ENCODE peak calls at places on chromosomes 1 and 21, in six cellular contexts. K is neural progenitor cell, X is Calu3, G is pancreas, Y is fibroblast of lung, D is heart right ventricle. L is an unnamed sample.

GRCh38 chr1:1059494-1060280 is 14.4 kb downstream of the RNF223 start:
- DNase-seq in K (peak), X (peak), G (peak), Y (peak), D (peak), L (no peak)

GRCh38 chr1:26597629-26598039 is 68.1 kb downstream of the RPS6KA1 start:
- DNase-seq in K (peak), X (peak), G (no peak), Y (peak), D (no peak), L (no peak)

GRCh38 chr1:15011160-15011559 is 142.4 kb upstream of the TMEM51 start:
- DNase-seq in K (no peak), X (no peak), G (no peak), Y (no peak), D (no peak), L (no peak)

GRCh38 chr1:115113781-115114180 is 24.5 kb upstream of the TSPAN2 start:
- DNase-seq in K (no peak), X (no peak), G (no peak), Y (no peak), D (no peak), L (no peak)

GRCh38 chr21:39077816-39078215 is 105.4 kb downstream of the PSMG1 start:
- DNase-seq in K (no peak), X (no peak), G (no peak), Y (no peak), D (no peak), L (no peak)

GRCh38 chr1:201466492-201466891 is 2.5 kb downstream of the PHLDA3 start:
- DNase-seq in K (no peak), X (peak), G (no peak), Y (peak), D (no peak), L (no peak)

GRCh38 chr1:109910963-109911798 is 532 bp downstream of the CSF1 start:
- DNase-seq in K (peak), X (no peak), G (no peak), Y (no peak), D (no peak), L (no peak)

GRCh38 chr1:225350872-225351271 is 77.0 kb downstream of the LBR start:
- DNase-seq in K (no peak), X (no peak), G (no peak), Y (no peak), D (no peak), L (no peak)

GRCh38 chr1:76300556-76300955 is 226.0 kb downstream of the ST6GALNAC3 start:
- DNase-seq in K (no peak), X (no peak), G (no peak), Y (no peak), D (no peak), L (no peak)

GRCh38 chr1:85655315-85655714 is 52.9 kb downstream of the ZNHIT6 start:
- DNase-seq in K (no peak), X (no peak), G (no peak), Y (no peak), D (no peak), L (no peak)

GRCh38 chr1:938088-938683 is 14.5 kb downstream of the SAMD11 start:
- DNase-seq in K (no peak), X (peak), G (no peak), Y (no peak), D (no peak), L (no peak)

GRCh38 chr1:235511470-235512240 is 7.4 kb upstream of the B3GALNT2 start:
- DNase-seq in K (peak), X (peak), G (no peak), Y (no peak), D (no peak), L (no peak)

GRCh38 chr1:74343191-74343590 is 108.0 kb downstream of the TNNI3K start:
- DNase-seq in K (peak), X (no peak), G (peak), Y (no peak), D (peak), L (no peak)

GRCh38 chr21:38048241-38048640 is 132.0 kb upstream of the KCNJ6 start:
- DNase-seq in K (no peak), X (no peak), G (no peak), Y (no peak), D (no peak), L (no peak)

GRCh38 chr1:15843826-15844572 is 3.5 kb upstream of the SPEN start:
- DNase-seq in K (peak), X (no peak), G (no peak), Y (no peak), D (no peak), L (no peak)

GRCh38 chr1:224920930-224921329 is 8.5 kb upstream of the DNAH14 start:
- DNase-seq in K (no peak), X (no peak), G (no peak), Y (no peak), D (no peak), L (no peak)

GRCh38 chr1:65514083-65514482 is 93.6 kb downstream of the LEPR start:
- DNase-seq in K (no peak), X (no peak), G (no peak), Y (peak), D (no peak), L (no peak)

GRCh38 chr21:42624095-42624830 is 29.2 kb upstream of the PDE9A start:
- DNase-seq in K (no peak), X (peak), G (no peak), Y (no peak), D (no peak), L (no peak)

GRCh38 chr1:60088620-60089155 is 15.1 kb upstream of the C1orf87 start:
- DNase-seq in K (no peak), X (no peak), G (no peak), Y (peak), D (no peak), L (no peak)

GRCh38 chr1:62131093-62131725 is 63.4 kb upstream of the L1TD1 start:
- DNase-seq in K (peak), X (peak), G (no peak), Y (peak), D (peak), L (no peak)

GRCh38 chr1:183476081-183476480 is 3.8 kb downstream of the SMG7 start:
- DNase-seq in K (no peak), X (no peak), G (no peak), Y (no peak), D (no peak), L (no peak)

DNA sequence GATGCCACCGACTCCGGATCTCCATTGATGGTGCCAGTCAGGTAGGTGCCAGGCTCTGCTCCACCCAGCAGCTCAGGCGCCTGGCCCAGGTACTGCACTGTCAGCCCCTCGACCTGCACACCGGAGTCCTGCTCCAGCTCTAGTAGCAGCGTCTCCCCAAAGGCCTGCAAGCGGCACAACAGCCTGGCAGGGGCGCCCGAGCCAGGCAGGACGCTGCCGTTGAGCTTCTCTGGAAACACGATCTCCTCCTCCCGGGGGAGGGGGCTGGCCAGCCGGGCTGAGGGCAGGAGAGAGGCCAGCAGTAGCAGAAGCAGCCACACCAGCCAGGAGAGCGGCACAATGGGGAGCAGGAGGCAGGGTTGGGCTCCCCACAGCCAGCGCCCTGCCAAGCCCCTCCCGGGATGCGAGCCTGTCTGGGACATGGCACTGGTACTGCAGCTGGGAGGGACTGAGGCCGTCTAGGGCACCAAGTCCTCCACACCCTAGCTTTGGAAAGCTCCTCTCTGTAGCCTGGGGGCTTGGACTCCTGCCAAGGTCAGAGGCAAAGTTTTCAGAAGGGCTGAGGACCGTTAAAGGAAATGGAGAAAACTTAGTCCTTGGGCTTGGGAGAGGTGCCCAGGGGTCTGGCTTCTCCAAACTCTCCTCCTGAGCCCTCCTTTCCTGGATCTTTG is 513 bp downstream of the ADAMTS4 start:
- DNase-seq in K (peak), X (peak), G (peak), Y (peak), D (no peak), L (peak)
- TF ChIP-seq CTCF in K (peak), X (no peak), G (no peak), Y (peak), D (no peak), L (peak)

GRCh38 chr1:2226525-2227340 is 1.4 kb upstream of the SKI start:
- DNase-seq in K (no peak), X (no peak), G (peak), Y (no peak), D (no peak), L (peak)

GRCh38 chr1:2228157-2228594 is at the start of gene SKI:
- DNase-seq in K (no peak), X (no peak), G (no peak), Y (no peak), D (no peak), L (no peak)

GRCh38 chr1:2229032-2229920 is 1.2 kb downstream of the SKI start:
- DNase-seq in K (peak), X (peak), G (peak), Y (peak), D (no peak), L (no peak)

GRCh38 chr1:2228684-2229031 is 539 bp downstream of the SKI start:
- DNase-seq in K (no peak), X (no peak), G (peak), Y (peak), D (no peak), L (peak)

DNA sequence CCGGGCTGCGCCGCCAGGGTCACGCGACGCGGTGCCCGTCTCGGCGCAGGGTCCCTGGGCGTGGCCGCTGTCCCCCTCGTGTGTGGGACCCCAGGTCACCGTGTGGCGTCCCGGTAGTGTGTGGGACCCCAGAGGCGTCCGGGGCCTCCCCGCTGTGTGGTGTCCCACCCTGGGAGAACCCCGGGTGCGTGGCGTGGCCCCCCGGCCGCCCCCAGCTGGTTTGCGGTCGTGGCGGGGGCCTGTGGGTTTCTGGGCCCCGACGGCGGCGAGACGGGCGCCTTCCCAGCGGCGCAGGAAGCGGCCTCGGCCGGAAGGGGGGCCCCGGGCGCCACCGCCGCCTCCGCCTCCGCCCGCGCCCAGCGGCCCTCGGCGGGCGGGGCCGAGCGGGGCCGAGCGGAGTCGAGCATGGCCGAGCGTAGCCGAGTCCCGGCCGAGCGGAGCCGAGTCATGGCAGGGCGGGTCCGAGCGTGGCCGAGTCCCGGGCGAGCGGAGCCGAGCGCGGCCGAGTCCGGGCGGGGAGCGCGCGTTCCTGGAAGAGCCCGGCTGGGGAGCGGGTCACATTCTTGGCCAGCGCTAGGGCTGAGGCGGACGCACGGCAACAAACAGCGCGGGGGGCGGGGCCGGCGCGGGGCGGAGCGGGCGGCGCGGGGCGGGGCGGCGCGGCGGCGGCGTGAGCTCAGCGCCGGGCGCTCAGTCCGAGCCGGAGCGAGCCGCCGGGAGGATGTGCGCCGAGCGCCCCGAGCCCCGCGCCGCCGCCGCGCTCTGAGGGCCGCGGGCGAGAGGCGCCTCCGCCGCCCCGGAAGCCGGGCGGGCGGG is 570 bp upstream of the SKI start:
- DNase-seq in K (peak), X (peak), G (peak), Y (peak), D (peak), L (peak)
- TF ChIP-seq CTCF in K (no peak), X (no peak), G (no peak), Y (no peak), D (no peak), L (peak)

GRCh38 chr1:204417231-204417997 is 5.8 kb upstream of the PPP1R15B start:
- DNase-seq in K (no peak), X (peak), G (peak), Y (peak), D (peak), L (no peak)
- TF ChIP-seq CTCF in K (no peak), X (no peak), G (no peak), Y (no peak), D (no peak), L (no peak)

DNA sequence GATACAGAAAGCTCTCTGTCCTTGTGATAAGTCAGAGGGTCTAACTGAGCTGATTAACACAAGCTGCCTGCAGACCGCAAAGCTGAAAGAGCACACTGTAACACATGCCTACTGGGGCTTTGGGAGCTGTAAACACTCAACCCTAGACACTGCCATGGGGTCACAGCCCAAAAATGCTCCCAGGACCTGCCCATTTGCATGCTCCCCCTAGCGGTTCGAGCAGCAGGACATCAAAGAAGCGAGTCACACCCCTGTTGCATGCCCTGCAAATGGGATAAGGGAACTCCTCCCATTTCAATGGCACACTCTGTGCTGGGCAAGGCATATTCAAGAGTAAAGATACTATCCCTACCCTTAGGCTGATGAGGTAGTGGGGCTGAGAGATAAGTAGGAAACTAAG is 22.8 kb downstream of the LCE3E start:
- DNase-seq in K (no peak), X (no peak), G (no peak), Y (no peak), D (no peak), L (no peak)
- TF ChIP-seq CTCF in K (no peak), X (peak), G (no peak), Y (no peak), D (no peak), L (no peak)

GRCh38 chr1:238642231-238642630 is 744.1 kb upstream of the CHRM3 start:
- DNase-seq in K (no peak), X (no peak), G (no peak), Y (peak), D (no peak), L (no peak)
- TF ChIP-seq CTCF in K (no peak), X (no peak), G (no peak), Y (no peak), D (no peak), L (no peak)

DNA sequence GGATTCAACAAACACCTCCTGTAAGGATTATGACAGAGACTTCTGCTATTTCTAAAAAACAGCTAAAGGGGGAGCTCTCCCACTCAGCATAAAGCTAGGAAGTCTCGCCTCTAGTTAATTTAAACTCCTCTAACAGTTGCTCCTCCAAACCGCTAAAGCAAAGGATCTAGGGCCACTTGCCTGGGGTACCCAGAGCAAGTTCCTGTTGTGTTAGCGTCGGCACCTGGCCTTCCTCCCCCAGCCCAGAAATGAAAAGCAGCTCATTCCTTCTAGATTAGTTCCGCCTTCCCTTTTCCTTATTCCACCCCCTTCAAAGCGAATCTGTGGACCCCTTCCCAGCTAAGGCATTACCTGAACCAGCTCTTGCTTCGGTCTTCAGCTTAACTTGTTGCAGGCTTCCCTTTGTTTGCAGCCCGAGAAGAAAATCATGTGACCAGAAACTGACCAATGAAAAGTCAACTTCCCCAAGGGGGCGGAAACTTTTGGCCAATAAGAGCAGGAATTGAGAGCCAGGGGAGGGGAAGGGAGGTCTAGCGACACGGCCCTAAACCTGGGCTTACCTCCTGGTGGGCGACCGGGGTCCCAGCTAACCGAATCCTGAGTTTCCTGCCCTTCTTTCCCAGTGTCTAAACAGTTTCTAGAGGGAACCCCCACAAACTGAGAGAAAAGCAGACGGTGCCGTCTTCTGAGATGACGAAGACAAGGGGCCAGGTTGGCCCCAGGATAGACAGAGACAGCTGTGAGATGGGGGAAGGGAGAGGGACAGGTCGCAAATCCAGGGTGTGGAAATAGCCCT is at the start of gene PBXIP1:
- DNase-seq in K (peak), X (peak), G (no peak), Y (peak), D (peak), L (peak)
- TF ChIP-seq CTCF in K (peak), X (peak), G (no peak), Y (peak), D (no peak), L (peak)

DNA sequence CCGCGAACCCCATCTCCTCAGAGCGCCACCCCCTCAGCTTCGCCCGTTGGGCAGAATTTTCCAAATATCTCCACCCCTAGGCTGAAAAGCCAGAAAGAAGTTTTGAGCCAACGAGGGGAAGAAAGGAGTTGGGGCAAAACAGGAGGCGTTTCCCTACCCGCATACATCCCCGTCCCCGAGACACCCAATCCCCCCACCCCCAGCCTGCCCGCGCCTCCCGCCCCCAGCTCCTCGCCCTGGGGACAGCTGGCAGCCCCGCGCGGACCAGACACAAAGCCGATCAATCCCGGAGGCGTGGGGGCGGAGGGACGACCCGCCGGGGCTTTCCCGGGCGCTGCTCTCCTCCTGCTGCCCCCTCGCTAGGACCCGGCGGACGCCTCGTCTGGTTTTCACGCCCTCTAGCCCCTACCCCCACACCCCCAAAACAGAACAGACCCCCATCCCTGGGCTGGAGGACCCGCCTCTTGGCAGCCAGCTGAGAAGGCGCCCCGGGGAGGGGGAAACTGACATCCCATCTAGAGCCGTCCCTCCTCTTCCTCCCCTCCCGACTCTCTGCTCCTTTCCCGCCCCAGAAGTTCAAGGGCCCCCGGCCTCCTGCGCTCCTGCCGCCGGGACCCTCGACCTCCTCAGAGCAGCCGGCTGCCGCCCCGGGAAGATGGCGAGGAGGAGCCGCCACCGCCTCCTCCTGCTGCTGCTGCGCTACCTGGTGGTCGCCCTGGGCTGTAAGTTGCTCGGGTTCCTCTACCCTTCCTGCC is at the start of gene JAM2:
- DNase-seq in K (peak), X (no peak), G (peak), Y (peak), D (peak), L (no peak)
- TF ChIP-seq CTCF in K (peak), X (no peak), G (no peak), Y (peak), D (peak), L (peak)

GRCh38 chr1:36211841-36212240 is 12.4 kb upstream of the THRAP3 start:
- DNase-seq in K (no peak), X (no peak), G (no peak), Y (no peak), D (no peak), L (no peak)

GRCh38 chr1:36223373-36223995 is 759 bp upstream of the THRAP3 start:
- DNase-seq in K (peak), X (no peak), G (no peak), Y (peak), D (no peak), L (no peak)

GRCh38 chr1:36222481-36223372 is 1.5 kb upstream of the THRAP3 start:
- DNase-seq in K (no peak), X (no peak), G (no peak), Y (no peak), D (no peak), L (peak)

GRCh38 chr1:36212782-36213181 is 11.5 kb upstream of the THRAP3 start:
- DNase-seq in K (no peak), X (peak), G (no peak), Y (no peak), D (no peak), L (no peak)

GRCh38 chr1:36217667-36218066 is 6.6 kb upstream of the THRAP3 start:
- DNase-seq in K (no peak), X (peak), G (no peak), Y (peak), D (no peak), L (no peak)
- TF ChIP-seq CTCF in K (peak), X (no peak), G (no peak), Y (peak), D (peak), L (peak)

L was measured in chondrocyte.